ENCODE peak calls at places on chromosomes 5 and 9, in ten cellular contexts. U, B, T, A, E, J, M, X, O and D are unnamed samples.

GRCh38 chr5:72280655-72281069 is 39.4 kb downstream of the MRPS27 start:
- DNase-seq in X (no peak), E (peak), M (peak), B (peak), J (peak), A (no peak), U (no peak), O (no peak), T (peak), D (no peak)

GRCh38 chr5:139961435-139962157 is 81.5 kb downstream of the NRG2 start:
- DNase-seq in B (no peak), E (no peak), J (no peak), U (no peak), T (no peak), M (peak), O (no peak), A (no peak), X (peak), D (no peak)

GRCh38 chr5:5217371-5217770 is 77.2 kb downstream of the ADAMTS16 start:
- DNase-seq in E (no peak), O (no peak), U (no peak), J (no peak), B (no peak), T (no peak), X (no peak), A (no peak), M (peak), D (no peak)

GRCh38 chr5:138954257-138955012 is 79.3 kb upstream of the LRRTM2 start:
- DNase-seq in X (no peak), E (no peak), O (no peak), J (no peak), B (no peak), T (no peak), A (no peak), U (no peak), M (no peak), D (no peak)

GRCh38 chr5:135508496-135509005 is 27.2 kb downstream of the NEUROG1 start:
- DNase-seq in J (no peak), O (no peak), E (no peak), T (no peak), U (no peak), X (no peak), A (no peak), B (no peak), M (no peak), D (peak)

GRCh38 chr5:38329132-38329715 is 70.9 kb downstream of the EGFLAM start:
- DNase-seq in J (no peak), X (no peak), M (no peak), O (no peak), A (no peak), B (peak), E (no peak), T (peak), U (no peak), D (no peak)

GRCh38 chr5:138754699-138755057 is 1.5 kb downstream of the CTNNA1 start:
- DNase-seq in T (no peak), A (no peak), U (no peak), X (no peak), E (peak), O (no peak), J (no peak), B (peak), M (peak), D (no peak)

GRCh38 chr5:168734657-168735344 is 155.6 kb upstream of the PANK3 start:
- DNase-seq in X (peak), O (no peak), A (peak), M (no peak), E (no peak), J (no peak), B (peak), U (no peak), T (peak), D (no peak)

GRCh38 chr5:150058480-150059126 is 27.8 kb downstream of the CSF1R start:
- DNase-seq in J (no peak), T (peak), M (peak), E (peak), X (no peak), O (peak), U (no peak), A (no peak), B (peak), D (no peak)

GRCh38 chr9:72305102-72305546 is 59.9 kb downstream of the ZFAND5 start:
- DNase-seq in J (no peak), O (peak), T (peak), B (peak), A (peak), M (no peak), X (peak), U (no peak), E (peak), D (peak)

GRCh38 chr9:27198175-27198574 is 89.2 kb downstream of the TEK start:
- DNase-seq in E (peak), O (no peak), M (no peak), J (no peak), A (no peak), X (no peak), U (no peak), B (no peak), T (no peak), D (no peak)

GRCh38 chr5:13865317-13865716 is 79.2 kb downstream of the DNAH5 start:
- DNase-seq in M (no peak), X (no peak), E (no peak), U (no peak), O (no peak), A (no peak), T (no peak), B (no peak), J (no peak), D (no peak)

GRCh38 chr5:133921069-133921468 is 47.4 kb downstream of the C5orf15 start:
- DNase-seq in E (no peak), B (no peak), O (no peak), M (no peak), X (no peak), U (no peak), J (no peak), A (no peak), T (no peak), D (no peak)

GRCh38 chr5:10521466-10522223 is 42.2 kb upstream of the ANKRD33B start:
- DNase-seq in E (no peak), T (no peak), A (no peak), M (no peak), X (no peak), O (no peak), U (no peak), B (no peak), J (no peak), D (no peak)
- TF ChIP-seq CTCF in E (no peak), T (peak), A (no peak), M (peak), X (no peak), O (no peak), U (no peak), B (peak), J (peak), D (peak)

GRCh38 chr5:170404398-170404797 is 15.2 kb upstream of the KCNMB1 start:
- DNase-seq in J (no peak), X (peak), U (no peak), E (peak), O (no peak), M (no peak), B (no peak), A (no peak), T (no peak), D (no peak)

GRCh38 chr5:170402508-170402907 is 13.3 kb upstream of the KCNMB1 start:
- DNase-seq in X (peak), E (no peak), B (no peak), U (no peak), M (no peak), A (no peak), J (no peak), O (no peak), T (no peak), D (no peak)

GRCh38 chr5:170407062-170407461 is 17.9 kb upstream of the KCNMB1 start:
- DNase-seq in M (no peak), E (no peak), U (no peak), A (no peak), O (no peak), J (no peak), B (no peak), T (no peak), X (peak), D (no peak)

GRCh38 chr5:170405822-170406221 is 16.7 kb upstream of the KCNMB1 start:
- DNase-seq in X (no peak), T (no peak), B (no peak), U (no peak), O (no peak), A (no peak), J (no peak), E (no peak), M (no peak), D (no peak)

GRCh38 chr5:170403675-170404074 is 14.5 kb upstream of the KCNMB1 start:
- DNase-seq in M (no peak), E (no peak), U (no peak), X (peak), A (no peak), J (no peak), O (no peak), B (no peak), T (no peak), D (no peak)
- TF ChIP-seq CTCF in M (no peak), E (no peak), U (peak), X (no peak), A (no peak), J (no peak), O (no peak), B (no peak), T (no peak), D (no peak)

GRCh38 chr9:129109504-129109903 is 1.1 kb downstream of the CRAT start:
- DNase-seq in E (peak), J (no peak), U (no peak), X (peak), O (no peak), A (no peak), T (peak), M (no peak), B (no peak), D (no peak)
- TF ChIP-seq CTCF in E (no peak), J (no peak), U (no peak), X (no peak), O (no peak), A (no peak), T (no peak), M (peak), B (no peak), D (no peak)

DNA sequence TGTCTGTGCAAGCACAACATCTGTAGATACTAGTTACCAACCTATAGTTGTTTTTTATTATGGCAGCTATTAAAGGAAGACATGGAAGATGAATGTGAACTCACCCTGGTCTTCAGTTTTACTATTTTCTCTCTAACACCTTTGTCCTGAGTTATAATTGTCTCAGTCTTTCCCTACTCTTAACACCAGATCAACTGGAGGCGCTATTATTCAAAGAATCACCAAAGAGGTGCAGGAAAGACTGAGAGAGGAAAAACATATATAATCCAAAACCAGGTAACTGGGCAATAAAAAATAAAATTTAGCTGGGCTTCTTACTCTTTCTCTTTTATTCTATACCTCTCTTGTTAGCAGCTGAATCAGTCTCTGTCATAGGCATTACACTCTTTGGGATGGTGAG is 134.2 kb upstream of the C6 start:
- DNase-seq in U (no peak), E (no peak), T (no peak), J (no peak), X (no peak), M (no peak), B (no peak), A (no peak), O (no peak), D (no peak)
- TF ChIP-seq CTCF in U (no peak), E (no peak), T (peak), J (no peak), X (no peak), M (no peak), B (no peak), A (no peak), O (no peak), D (no peak)

DNA sequence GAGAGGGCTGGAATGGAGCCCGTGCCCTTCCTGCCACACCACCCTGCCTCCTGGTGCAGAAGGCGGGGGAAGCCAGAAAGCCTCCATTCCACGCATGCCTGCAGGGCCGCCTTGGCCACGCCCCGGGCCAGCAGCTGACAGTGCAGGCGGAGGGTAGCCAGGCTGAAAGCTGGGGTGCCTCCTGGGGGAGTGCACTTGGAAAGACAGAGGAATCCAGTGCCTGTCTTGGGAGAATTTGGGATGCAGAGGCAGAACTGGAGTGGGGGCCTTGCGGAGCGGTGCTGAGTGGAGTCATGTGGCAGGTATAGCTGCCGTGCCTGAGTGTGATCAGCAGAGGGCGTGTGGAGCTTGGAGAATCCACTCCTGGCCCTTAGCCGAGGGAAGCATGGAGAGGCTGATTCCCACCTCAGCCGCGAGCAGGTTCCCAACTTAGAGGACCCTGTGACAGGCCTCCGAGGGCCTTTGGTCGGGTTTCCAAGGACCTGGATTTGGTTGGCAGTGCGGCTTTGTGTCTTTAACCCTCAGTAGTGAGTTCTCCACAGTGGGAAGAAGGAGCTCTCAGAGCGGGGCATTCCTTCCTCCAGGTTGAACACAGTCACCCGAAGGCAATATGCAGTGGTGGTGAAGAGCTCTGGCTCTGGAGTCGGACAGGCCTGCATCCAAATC is 9.1 kb upstream of the URM1 start:
- DNase-seq in M (peak), E (peak), T (peak), O (peak), U (peak), J (peak), B (peak), A (peak), X (peak), D (peak)
- TF ChIP-seq CTCF in M (peak), E (peak), T (peak), O (peak), U (peak), J (peak), B (peak), A (peak), X (no peak), D (peak)

GRCh38 chr5:154587123-154587725 is 109.2 kb upstream of the HAND1 start:
- DNase-seq in E (no peak), B (no peak), J (no peak), X (no peak), A (no peak), T (peak), U (no peak), O (no peak), M (no peak), D (no peak)
- TF ChIP-seq CTCF in E (no peak), B (no peak), J (no peak), X (no peak), A (no peak), T (no peak), U (no peak), O (no peak), M (no peak), D (no peak)

GRCh38 chr5:77620404-77620803 is 18.1 kb downstream of the OTP start:
- DNase-seq in M (no peak), A (no peak), O (no peak), B (no peak), E (no peak), T (no peak), J (no peak), X (no peak), U (no peak), D (no peak)
- TF ChIP-seq CTCF in M (no peak), A (no peak), O (no peak), B (no peak), E (no peak), T (no peak), J (no peak), X (no peak), U (peak), D (no peak)

GRCh38 chr9:93236541-93237206 is 52.7 kb downstream of the WNK2 start:
- DNase-seq in T (no peak), O (no peak), B (no peak), X (no peak), A (no peak), M (no peak), U (no peak), J (no peak), E (no peak), D (no peak)

GRCh38 chr9:93238953-93239352 is 55.0 kb downstream of the WNK2 start:
- DNase-seq in A (no peak), J (no peak), U (no peak), O (no peak), B (no peak), M (no peak), X (no peak), T (no peak), E (no peak), D (no peak)

GRCh38 chr9:93235278-93235960 is 51.5 kb downstream of the WNK2 start:
- DNase-seq in B (no peak), A (no peak), E (no peak), T (no peak), M (no peak), J (no peak), X (no peak), U (no peak), O (no peak), D (no peak)

GRCh38 chr9:93239526-93239925 is 55.6 kb downstream of the WNK2 start:
- DNase-seq in B (no peak), U (no peak), X (no peak), A (no peak), J (no peak), O (no peak), E (no peak), T (no peak), M (no peak), D (no peak)

GRCh38 chr9:93237535-93237934 is 53.6 kb downstream of the WNK2 start:
- DNase-seq in A (no peak), X (no peak), O (no peak), U (no peak), M (no peak), T (no peak), E (no peak), J (no peak), B (no peak), D (no peak)
- TF ChIP-seq CTCF in A (no peak), X (no peak), O (no peak), U (no peak), M (no peak), T (no peak), E (no peak), J (no peak), B (no peak), D (no peak)

DNA sequence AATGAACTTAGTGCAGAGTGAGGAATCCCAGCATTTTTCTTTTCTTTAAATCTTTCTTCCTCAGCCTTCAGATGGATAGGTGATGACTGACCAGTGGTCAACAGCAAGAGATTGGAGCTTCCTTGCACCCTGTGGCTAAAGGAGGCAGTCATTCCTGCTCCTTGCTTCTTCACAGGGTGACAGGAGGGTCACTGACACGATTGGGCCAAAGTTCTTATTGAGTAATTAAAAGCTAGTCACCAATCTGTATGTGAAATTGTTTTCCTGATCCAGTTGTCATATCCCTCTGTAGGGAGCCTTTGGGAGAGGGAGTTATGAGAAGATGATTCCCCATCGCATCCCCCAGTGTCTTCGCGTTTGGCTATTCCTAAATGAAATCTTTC is 85.2 kb downstream of the CMYA5 start:
- DNase-seq in M (no peak), X (no peak), U (no peak), E (no peak), B (no peak), O (no peak), A (no peak), T (no peak), J (no peak), D (no peak)
- TF ChIP-seq CTCF in M (no peak), X (no peak), U (peak), E (no peak), B (no peak), O (no peak), A (no peak), T (no peak), J (no peak), D (no peak)